ENCODE peak calls at places on chromosomes 6 and 20, in eight cellular contexts. T is AG04450, D is breast epithelium, E is pancreas, S is hepatocyte, A is substantia nigra, B is tibial nerve, P is suprapubic skin. I is an unnamed sample.

GRCh38 chr6:72969666-72970065 is 255.6 kb downstream of the KHDC1L start:
- DNase-seq in T (no peak), D (no peak), E (no peak), S (no peak), A (no peak), B (no peak), P (no peak), I (no peak)

GRCh38 chr6:127618729-127619128 is 41.8 kb downstream of the C6orf58 start:
- DNase-seq in T (no peak), D (no peak), E (no peak), S (no peak), A (no peak), B (no peak), P (no peak), I (no peak)

GRCh38 chr6:113449051-113449450 is 408.1 kb upstream of the MARCKS start:
- DNase-seq in T (no peak), D (no peak), E (no peak), S (no peak), A (no peak), B (no peak), P (no peak), I (no peak)

GRCh38 chr6:120903836-120904235 is 430.4 kb downstream of the TBC1D32 start:
- DNase-seq in T (no peak), D (no peak), E (no peak), S (no peak), A (no peak), B (no peak), P (no peak), I (no peak)

GRCh38 chr6:13427838-13428527 is 59.4 kb downstream of the GFOD1 start:
- DNase-seq in T (no peak), D (no peak), E (no peak), S (no peak), A (no peak), B (no peak), P (no peak), I (peak)

GRCh38 chr20:1327241-1327653 is 1.7 kb downstream of the SDCBP2 start:
- DNase-seq in T (no peak), D (peak), E (no peak), S (peak), A (no peak), B (no peak), P (peak), I (no peak)

GRCh38 chr20:1105599-1106194 is 12.7 kb upstream of the PSMF1 start:
- DNase-seq in T (no peak), D (no peak), E (no peak), S (no peak), A (no peak), B (no peak), P (no peak), I (no peak)

GRCh38 chr6:75284285-75285155 is at the start of gene TMEM30A:
- DNase-seq in T (peak), D (peak), E (peak), S (peak), A (peak), B (peak), P (peak), I (peak)

GRCh38 chr6:29723666-29724588 is 693 bp downstream of the HLA-F start:
- DNase-seq in T (no peak), D (peak), E (peak), S (peak), A (no peak), B (peak), P (peak), I (peak)

GRCh38 chr6:84623956-84624680 is 140.3 kb downstream of the TBX18 start:
- DNase-seq in T (no peak), D (no peak), E (no peak), S (no peak), A (no peak), B (no peak), P (no peak), I (no peak)

GRCh38 chr6:45436544-45437440 is 59.1 kb upstream of the SUPT3H start:
- DNase-seq in T (no peak), D (no peak), E (no peak), S (peak), A (no peak), B (no peak), P (no peak), I (no peak)

GRCh38 chr6:108117427-108118358 is 43.2 kb upstream of the OSTM1 start:
- DNase-seq in T (no peak), D (no peak), E (peak), S (peak), A (no peak), B (no peak), P (no peak), I (no peak)

GRCh38 chr6:147166360-147166944 is 37.8 kb upstream of the STXBP5 start:
- DNase-seq in T (no peak), D (no peak), E (no peak), S (no peak), A (no peak), B (no peak), P (no peak), I (no peak)

GRCh38 chr6:6696867-6697531 is 108.5 kb downstream of the LY86 start:
- DNase-seq in T (no peak), D (no peak), E (peak), S (peak), A (no peak), B (no peak), P (no peak), I (no peak)

GRCh38 chr20:53944796-53945195 is 125.6 kb downstream of the BCAS1 start:
- DNase-seq in T (no peak), D (no peak), E (no peak), S (no peak), A (no peak), B (no peak), P (no peak), I (no peak)

GRCh38 chr6:119484598-119484997 is 135.0 kb upstream of the MAN1A1 start:
- DNase-seq in T (peak), D (peak), E (no peak), S (peak), A (no peak), B (no peak), P (no peak), I (no peak)

GRCh38 chr6:170076466-170077165 is 214.3 kb downstream of the DLL1 start:
- DNase-seq in T (no peak), D (no peak), E (no peak), S (no peak), A (no peak), B (no peak), P (peak), I (no peak)

GRCh38 chr6:89082439-89082838 is 1.9 kb downstream of the PNRC1 start:
- DNase-seq in T (no peak), D (no peak), E (no peak), S (peak), A (no peak), B (no peak), P (no peak), I (no peak)

GRCh38 chr6:91720323-91720722 is 1133.5 kb upstream of the MAP3K7 start:
- DNase-seq in T (no peak), D (no peak), E (no peak), S (no peak), A (no peak), B (no peak), P (no peak), I (no peak)

GRCh38 chr6:21199246-21199645 is 394.3 kb upstream of the SOX4 start:
- DNase-seq in T (no peak), D (no peak), E (no peak), S (no peak), A (no peak), B (no peak), P (no peak), I (no peak)

GRCh38 chr20:5465281-5465680 is 148.5 kb upstream of the PROKR2 start:
- DNase-seq in T (no peak), D (no peak), E (no peak), S (no peak), A (no peak), B (no peak), P (no peak), I (no peak)

GRCh38 chr6:134689177-134689576 is 260.7 kb downstream of the ALDH8A1 start:
- DNase-seq in T (no peak), D (no peak), E (no peak), S (no peak), A (peak), B (no peak), P (no peak), I (no peak)

GRCh38 chr6:77326029-77326428 is 137.3 kb downstream of the HTR1B start:
- DNase-seq in T (no peak), D (no peak), E (no peak), S (no peak), A (no peak), B (no peak), P (no peak), I (no peak)

GRCh38 chr6:169454204-169454871 is 200.7 kb upstream of the THBS2 start:
- DNase-seq in T (peak), D (peak), E (no peak), S (peak), A (no peak), B (no peak), P (peak), I (no peak)

GRCh38 chr6:135162678-135163439 is 18.2 kb upstream of the MYB start:
- DNase-seq in T (no peak), D (no peak), E (peak), S (peak), A (no peak), B (no peak), P (no peak), I (no peak)

GRCh38 chr6:46419576-46420002 is 71.7 kb downstream of the RCAN2 start:
- DNase-seq in T (peak), D (peak), E (no peak), S (peak), A (no peak), B (peak), P (no peak), I (no peak)

GRCh38 chr6:68169922-68170321 is 465.2 kb upstream of the ADGRB3 start:
- DNase-seq in T (no peak), D (no peak), E (no peak), S (no peak), A (no peak), B (no peak), P (no peak), I (no peak)

GRCh38 chr20:45575931-45576330 is 3.2 kb downstream of the WFDC8 start:
- DNase-seq in T (no peak), D (no peak), E (no peak), S (no peak), A (no peak), B (no peak), P (no peak), I (no peak)

GRCh38 chr20:38256966-38257365 is 3.6 kb downstream of the KIAA1755 start:
- DNase-seq in T (no peak), D (no peak), E (no peak), S (no peak), A (no peak), B (no peak), P (no peak), I (no peak)

GRCh38 chr6:44002071-44002590 is 125.1 kb downstream of the MRPL14 start:
- DNase-seq in T (no peak), D (no peak), E (peak), S (peak), A (no peak), B (no peak), P (peak), I (no peak)

GRCh38 chr20:4925842-4926530 is 75.3 kb downstream of the SLC23A2 start:
- DNase-seq in T (no peak), D (peak), E (peak), S (no peak), A (no peak), B (peak), P (no peak), I (no peak)

GRCh38 chr20:4601630-4602296 is 119.9 kb upstream of the PRND start:
- DNase-seq in T (no peak), D (no peak), E (peak), S (no peak), A (peak), B (no peak), P (no peak), I (no peak)

GRCh38 chr6:42200035-42200434 is 5.3 kb upstream of the GUCA1B start:
- DNase-seq in T (peak), D (no peak), E (no peak), S (peak), A (no peak), B (no peak), P (no peak), I (no peak)

GRCh38 chr20:14445310-14445709 is 107.9 kb upstream of the FLRT3 start:
- DNase-seq in T (peak), D (no peak), E (no peak), S (no peak), A (no peak), B (no peak), P (no peak), I (no peak)

GRCh38 chr20:62844182-62844581 is 17.4 kb downstream of the TCFL5 start:
- DNase-seq in T (no peak), D (no peak), E (no peak), S (no peak), A (no peak), B (no peak), P (no peak), I (no peak)

GRCh38 chr6:27126815-27127537 is 120.5 kb upstream of the PRSS16 start:
- DNase-seq in T (peak), D (peak), E (peak), S (peak), A (peak), B (peak), P (peak), I (peak)

GRCh38 chr6:11164717-11165646 is 53.5 kb upstream of the ERVFRD-1 start:
- DNase-seq in T (no peak), D (no peak), E (no peak), S (no peak), A (no peak), B (no peak), P (no peak), I (no peak)

GRCh38 chr6:14001329-14002012 is 76.7 kb downstream of the RNF182 start:
- DNase-seq in T (peak), D (no peak), E (no peak), S (peak), A (no peak), B (no peak), P (no peak), I (no peak)

GRCh38 chr20:22379472-22379871 is 204.9 kb downstream of the FOXA2 start:
- DNase-seq in T (no peak), D (no peak), E (no peak), S (no peak), A (no peak), B (no peak), P (no peak), I (no peak)
- H3K27ac ChIP-seq in T (no peak), D (no peak), E (no peak), S (no peak), A (no peak), B (no peak), P (no peak), I (no peak)

GRCh38 chr20:19975901-19976300 is 41.3 kb upstream of the NAA20 start:
- DNase-seq in T (no peak), D (no peak), E (peak), S (no peak), A (peak), B (no peak), P (no peak), I (no peak)

GRCh38 chr20:19976595-19977372 is 40.4 kb upstream of the NAA20 start:
- DNase-seq in T (no peak), D (peak), E (peak), S (peak), A (peak), B (no peak), P (no peak), I (no peak)

GRCh38 chr20:19978511-19979210 is 38.5 kb upstream of the NAA20 start:
- DNase-seq in T (no peak), D (peak), E (no peak), S (no peak), A (no peak), B (no peak), P (no peak), I (no peak)

GRCh38 chr20:19977373-19977770 is 39.8 kb upstream of the NAA20 start:
- DNase-seq in T (no peak), D (no peak), E (no peak), S (no peak), A (peak), B (no peak), P (no peak), I (no peak)

DNA sequence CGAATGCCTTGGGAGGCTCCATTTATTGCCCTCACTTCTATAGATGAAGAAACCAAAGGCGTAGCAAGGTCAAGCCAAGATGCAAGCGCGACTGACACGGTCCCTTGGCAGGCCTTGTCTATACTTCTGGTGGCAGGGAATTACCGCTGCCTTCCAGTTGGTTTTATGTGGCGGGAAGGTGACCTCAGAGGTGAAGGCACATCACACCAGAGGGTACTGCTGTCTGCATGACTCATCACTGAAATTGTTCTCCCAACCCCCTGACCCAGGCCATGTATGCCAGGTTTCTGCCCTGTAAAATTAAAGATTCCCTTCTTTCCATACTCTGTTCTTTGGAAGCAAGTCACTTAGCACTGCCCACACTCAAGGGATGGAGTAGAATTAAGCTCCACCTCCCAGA is 36.1 kb upstream of the NAA20 start:
- DNase-seq in T (no peak), D (no peak), E (no peak), S (no peak), A (no peak), B (no peak), P (no peak), I (no peak)
- H3K27ac ChIP-seq in T (no peak), D (peak), E (no peak), S (peak), A (peak), B (no peak), P (peak), I (no peak)

GRCh38 chr6:39061182-39061581 is 12.6 kb downstream of the GLP1R start:
- DNase-seq in T (no peak), D (no peak), E (no peak), S (no peak), A (no peak), B (no peak), P (no peak), I (no peak)
- H3K27ac ChIP-seq in T (no peak), D (no peak), E (no peak), S (no peak), A (no peak), B (no peak), P (no peak), I (no peak)

GRCh38 chr6:157244175-157244574 is 79.1 kb downstream of the TMEM242 start:
- DNase-seq in T (no peak), D (no peak), E (no peak), S (peak), A (no peak), B (no peak), P (no peak), I (no peak)
- H3K27ac ChIP-seq in T (no peak), D (peak), E (no peak), S (no peak), A (no peak), B (no peak), P (peak), I (no peak)

GRCh38 chr6:148435386-148435785 is 92.7 kb downstream of the SASH1 start:
- DNase-seq in T (no peak), D (no peak), E (no peak), S (no peak), A (no peak), B (no peak), P (no peak), I (no peak)
- H3K27ac ChIP-seq in T (no peak), D (no peak), E (no peak), S (no peak), A (no peak), B (no peak), P (no peak), I (no peak)

GRCh38 chr20:25378189-25378883 is 12.3 kb downstream of the ABHD12 start:
- DNase-seq in T (no peak), D (no peak), E (no peak), S (no peak), A (no peak), B (no peak), P (no peak), I (no peak)

GRCh38 chr20:25376886-25377285 is 13.7 kb downstream of the ABHD12 start:
- DNase-seq in T (no peak), D (no peak), E (no peak), S (no peak), A (no peak), B (no peak), P (no peak), I (no peak)

GRCh38 chr20:25374842-25375241 is 15.8 kb downstream of the ABHD12 start:
- DNase-seq in T (no peak), D (no peak), E (no peak), S (no peak), A (no peak), B (no peak), P (no peak), I (no peak)

GRCh38 chr20:25378884-25379733 is 11.5 kb downstream of the ABHD12 start:
- DNase-seq in T (no peak), D (no peak), E (no peak), S (no peak), A (no peak), B (no peak), P (no peak), I (no peak)

GRCh38 chr20:25376236-25376635 is 14.4 kb downstream of the ABHD12 start:
- DNase-seq in T (no peak), D (no peak), E (no peak), S (no peak), A (no peak), B (no peak), P (no peak), I (no peak)
- H3K27ac ChIP-seq in T (no peak), D (no peak), E (no peak), S (peak), A (peak), B (peak), P (no peak), I (no peak)

GRCh38 chr6:110800839-110801196 is 14.5 kb downstream of the CDK19 start:
- DNase-seq in T (no peak), D (no peak), E (no peak), S (no peak), A (no peak), B (no peak), P (no peak), I (no peak)
- H3K27ac ChIP-seq in T (no peak), D (no peak), E (no peak), S (no peak), A (no peak), B (no peak), P (no peak), I (no peak)

DNA sequence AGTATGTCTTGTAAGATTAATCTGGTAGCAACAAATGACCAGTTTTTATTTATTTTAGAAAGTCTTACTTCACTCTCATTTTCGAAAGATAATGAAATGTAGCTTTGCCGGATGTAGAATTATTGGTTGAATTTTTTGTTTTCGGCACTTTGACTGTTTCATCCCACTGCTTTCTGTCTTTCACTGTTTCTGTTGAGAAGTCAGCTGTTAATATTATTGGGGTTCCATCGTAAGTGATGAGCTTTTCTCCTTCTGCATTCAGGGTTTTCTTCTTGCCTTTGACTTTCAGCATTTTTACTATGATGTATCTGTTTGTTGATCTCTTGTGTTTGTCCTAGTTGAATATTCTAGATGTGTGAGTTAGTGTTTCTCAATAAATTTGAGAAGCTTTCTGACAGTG is 383.4 kb downstream of the PAX1 start:
- DNase-seq in T (no peak), D (no peak), E (no peak), S (no peak), A (no peak), B (no peak), P (no peak), I (no peak)
- H3K27ac ChIP-seq in T (no peak), D (no peak), E (no peak), S (no peak), A (no peak), B (no peak), P (no peak), I (no peak)

GRCh38 chr6:139369568-139370046 is 4.8 kb downstream of the CITED2 start:
- DNase-seq in T (no peak), D (no peak), E (no peak), S (peak), A (no peak), B (no peak), P (no peak), I (no peak)
- H3K27ac ChIP-seq in T (no peak), D (peak), E (peak), S (peak), A (no peak), B (no peak), P (peak), I (peak)

I was measured in effector memory CD4-positive, alpha-beta T cell.